ENCODE peak calls at places on chromosomes 16 and 17, in seven cellular contexts. P is uterus, X is ovary, U is endothelial cell of umbilical vein, A is HCT116, S is stomach, E is heart left ventricle. N is an unnamed sample. For H3K27me3, the result is how much of the 10 kb centered on the place peaks cover.

GRCh38 chr17:73639926-73640325 is 4.3 kb downstream of the SDK2 start:
- DNase-seq in P (no peak), X (no peak), U (no peak), A (no peak), S (peak), E (no peak), N (no peak)

GRCh38 chr16:86196687-86197391 is 297.9 kb downstream of the IRF8 start:
- DNase-seq in P (no peak), X (no peak), U (no peak), A (no peak), S (no peak), E (no peak), N (no peak)

GRCh38 chr17:30530346-30531025 is 53.3 kb downstream of the GOSR1 start:
- DNase-seq in P (no peak), X (no peak), U (peak), A (no peak), S (no peak), E (no peak), N (no peak)

GRCh38 chr17:39573447-39574298 is 34.0 kb downstream of the NEUROD2 start:
- DNase-seq in P (peak), X (peak), U (peak), A (peak), S (peak), E (peak), N (peak)

GRCh38 chr17:55702150-55702549 is 20.5 kb downstream of the TMEM100 start:
- DNase-seq in P (no peak), X (no peak), U (no peak), A (no peak), S (no peak), E (no peak), N (no peak)

GRCh38 chr16:85514601-85515318 is 98.4 kb upstream of the GSE1 start:
- DNase-seq in P (peak), X (peak), U (no peak), A (peak), S (peak), E (peak), N (no peak)

GRCh38 chr16:55437627-55438026 is 41.4 kb upstream of the MMP2 start:
- DNase-seq in P (no peak), X (no peak), U (no peak), A (no peak), S (no peak), E (no peak), N (no peak)

GRCh38 chr16:84925773-84926372 is 85.5 kb downstream of the ZDHHC7 start:
- DNase-seq in P (peak), X (no peak), U (no peak), A (no peak), S (no peak), E (no peak), N (no peak)

GRCh38 chr17:66830451-66830850 is 4.5 kb upstream of the CACNG5 start:
- DNase-seq in P (no peak), X (no peak), U (no peak), A (no peak), S (no peak), E (no peak), N (no peak)

GRCh38 chr17:61450641-61451537 is 1.3 kb upstream of the TBX4 start:
- DNase-seq in P (no peak), X (no peak), U (no peak), A (no peak), S (no peak), E (no peak), N (no peak)

GRCh38 chr16:84489141-84489540 is 15.3 kb downstream of the MEAK7 start:
- DNase-seq in P (no peak), X (no peak), U (no peak), A (no peak), S (no peak), E (no peak), N (no peak)

GRCh38 chr17:47188266-47188665 is 829 bp downstream of the CDC27 start:
- DNase-seq in P (no peak), X (no peak), U (peak), A (no peak), S (no peak), E (no peak), N (no peak)

GRCh38 chr16:68470461-68471150 is 22.3 kb upstream of the SMPD3 start:
- DNase-seq in P (no peak), X (no peak), U (no peak), A (no peak), S (no peak), E (peak), N (no peak)

GRCh38 chr17:12421646-12422306 is 243.9 kb upstream of the MYOCD start:
- DNase-seq in P (no peak), X (peak), U (no peak), A (no peak), S (no peak), E (no peak), N (no peak)

GRCh38 chr16:88008835-88009234 is 57.6 kb downstream of the BANP start:
- DNase-seq in P (no peak), X (no peak), U (no peak), A (no peak), S (no peak), E (no peak), N (no peak)

GRCh38 chr16:87161822-87162676 is 155.1 kb downstream of the C16orf95 start:
- DNase-seq in P (no peak), X (no peak), U (no peak), A (no peak), S (no peak), E (no peak), N (no peak)

GRCh38 chr17:34306466-34306865 is 12.8 kb upstream of the CCL8 start:
- DNase-seq in P (no peak), X (no peak), U (peak), A (no peak), S (no peak), E (no peak), N (no peak)

GRCh38 chr17:77963441-77963840 is 4.9 kb downstream of the TNRC6C start:
- DNase-seq in P (no peak), X (peak), U (peak), A (no peak), S (no peak), E (peak), N (peak)

GRCh38 chr17:76252040-76252954 is 12.0 kb upstream of the RNF157 start:
- DNase-seq in P (no peak), X (no peak), U (peak), A (no peak), S (peak), E (no peak), N (peak)

GRCh38 chr17:37802712-37803416 is 58.0 kb upstream of the HNF1B start:
- DNase-seq in P (no peak), X (no peak), U (no peak), A (no peak), S (peak), E (peak), N (no peak)

GRCh38 chr17:28839221-28839620 is 3.4 kb downstream of the FAM222B start:
- DNase-seq in P (no peak), X (no peak), U (peak), A (no peak), S (no peak), E (no peak), N (no peak)

GRCh38 chr17:65696739-65697394 is 135.4 kb upstream of the AXIN2 start:
- DNase-seq in P (no peak), X (peak), U (peak), A (no peak), S (no peak), E (no peak), N (no peak)

GRCh38 chr17:79026345-79027273 is 2.6 kb downstream of the C1QTNF1 start:
- DNase-seq in P (peak), X (peak), U (no peak), A (peak), S (peak), E (peak), N (peak)

GRCh38 chr16:11241480-11242204 is 14.4 kb downstream of the SOCS1 start:
- DNase-seq in P (no peak), X (no peak), U (no peak), A (no peak), S (no peak), E (no peak), N (no peak)

GRCh38 chr17:30232822-30233427 is 2.6 kb downstream of the SLC6A4 start:
- DNase-seq in P (no peak), X (no peak), U (no peak), A (no peak), S (no peak), E (no peak), N (no peak)

GRCh38 chr17:13462161-13462560 is 139.6 kb downstream of the HS3ST3A1 start:
- DNase-seq in P (no peak), X (no peak), U (no peak), A (no peak), S (no peak), E (peak), N (no peak)

GRCh38 chr17:59287452-59287851 is 44.0 kb upstream of the YPEL2 start:
- DNase-seq in P (no peak), X (no peak), U (peak), A (peak), S (no peak), E (no peak), N (no peak)

GRCh38 chr16:75836377-75837010 is 110.2 kb upstream of the CPHXL start:
- DNase-seq in P (no peak), X (no peak), U (no peak), A (no peak), S (no peak), E (no peak), N (no peak)

GRCh38 chr17:6420173-6420641 is 14.7 kb downstream of the AIPL1 start:
- DNase-seq in P (no peak), X (no peak), U (no peak), A (no peak), S (no peak), E (no peak), N (no peak)

GRCh38 chr16:88377961-88378360 is 4.8 kb upstream of the ZNF469 start:
- DNase-seq in P (no peak), X (no peak), U (no peak), A (no peak), S (no peak), E (peak), N (no peak)

GRCh38 chr17:75036643-75037268 is 10.0 kb downstream of the ATP5PD start:
- DNase-seq in P (peak), X (peak), U (peak), A (peak), S (peak), E (peak), N (peak)

GRCh38 chr17:5661486-5662125 is 77.3 kb upstream of the NLRP1 start:
- DNase-seq in P (no peak), X (no peak), U (no peak), A (no peak), S (no peak), E (no peak), N (no peak)

GRCh38 chr17:74145756-74146155 is 57.7 kb upstream of the RPL38 start:
- DNase-seq in P (no peak), X (no peak), U (no peak), A (no peak), S (no peak), E (no peak), N (no peak)

GRCh38 chr17:76543482-76544122 is 3.8 kb downstream of the PRCD start:
- DNase-seq in P (no peak), X (no peak), U (no peak), A (no peak), S (no peak), E (peak), N (no peak)

GRCh38 chr16:87667443-87667842 is 65.1 kb downstream of the JPH3 start:
- DNase-seq in P (no peak), X (no peak), U (no peak), A (no peak), S (no peak), E (no peak), N (no peak)

GRCh38 chr17:37683454-37683984 is 40.3 kb upstream of the DDX52 start:
- DNase-seq in P (no peak), X (no peak), U (no peak), A (no peak), S (no peak), E (no peak), N (no peak)

GRCh38 chr16:87321336-87322107 is 4.3 kb upstream of the C16orf95 start:
- DNase-seq in P (no peak), X (no peak), U (no peak), A (no peak), S (no peak), E (no peak), N (no peak)

GRCh38 chr16:71499775-71500364 is 10.7 kb upstream of the ZNF19 start:
- DNase-seq in P (no peak), X (no peak), U (peak), A (peak), S (no peak), E (no peak), N (no peak)

GRCh38 chr16:27179500-27180072 is 23.7 kb upstream of the KDM8 start:
- DNase-seq in P (peak), X (peak), U (peak), A (peak), S (peak), E (peak), N (peak)

GRCh38 chr17:35932576-35932975 is 2.0 kb upstream of the RDM1 start:
- DNase-seq in P (no peak), X (no peak), U (no peak), A (no peak), S (no peak), E (no peak), N (no peak)

GRCh38 chr17:35934760-35935159 is 4.2 kb upstream of the RDM1 start:
- DNase-seq in P (peak), X (no peak), U (no peak), A (no peak), S (no peak), E (no peak), N (no peak)

GRCh38 chr17:35931794-35932419 is 1.3 kb upstream of the RDM1 start:
- DNase-seq in P (peak), X (no peak), U (peak), A (no peak), S (no peak), E (peak), N (no peak)

DNA sequence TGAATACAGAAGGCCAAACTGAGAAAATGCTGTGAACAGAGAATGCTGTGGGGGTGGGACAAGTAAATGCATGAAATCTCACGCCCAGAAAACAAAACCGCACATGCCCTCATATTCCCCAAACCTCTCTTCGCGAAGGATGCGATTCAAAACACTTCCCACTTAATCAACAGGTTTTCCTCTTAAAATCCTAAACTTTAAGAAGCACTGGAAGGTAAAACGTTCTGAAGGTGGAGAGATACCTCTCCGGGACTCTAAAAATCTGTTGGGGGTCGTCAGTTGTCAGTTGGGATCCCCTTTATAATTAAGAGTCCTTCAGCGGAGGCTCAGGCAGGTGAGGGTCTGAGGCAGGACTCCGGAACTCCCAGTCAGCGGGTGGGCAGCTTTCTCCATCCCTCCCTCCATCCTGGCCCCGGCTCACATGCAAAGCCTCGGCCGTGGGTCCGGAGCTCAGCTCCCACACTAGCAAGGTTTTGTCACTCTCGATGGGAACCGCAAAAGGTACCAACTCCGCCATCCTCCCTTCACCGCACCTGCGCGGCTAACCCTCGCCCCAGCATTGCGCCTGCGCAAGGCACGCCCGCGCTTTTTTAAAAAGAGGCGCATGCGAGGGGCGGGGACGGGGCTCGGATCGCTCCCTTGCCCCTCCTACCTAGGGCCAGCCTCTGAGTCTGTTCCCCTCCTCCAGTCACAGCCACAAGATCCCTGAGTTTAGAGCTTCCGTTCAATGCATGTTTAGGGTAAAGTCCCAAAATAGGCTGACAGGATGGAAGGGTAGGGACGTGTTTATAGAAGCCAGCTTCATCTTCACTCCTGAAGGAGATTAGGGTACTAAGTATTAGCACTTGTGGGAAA is at the start of gene RDM1:
- DNase-seq in P (peak), X (no peak), U (peak), A (peak), S (peak), E (peak), N (peak)
- TF ChIP-seq POLR2A in P (no peak), X (no peak), U (no peak), A (peak), S (no peak), E (no peak), N (no peak)

DNA sequence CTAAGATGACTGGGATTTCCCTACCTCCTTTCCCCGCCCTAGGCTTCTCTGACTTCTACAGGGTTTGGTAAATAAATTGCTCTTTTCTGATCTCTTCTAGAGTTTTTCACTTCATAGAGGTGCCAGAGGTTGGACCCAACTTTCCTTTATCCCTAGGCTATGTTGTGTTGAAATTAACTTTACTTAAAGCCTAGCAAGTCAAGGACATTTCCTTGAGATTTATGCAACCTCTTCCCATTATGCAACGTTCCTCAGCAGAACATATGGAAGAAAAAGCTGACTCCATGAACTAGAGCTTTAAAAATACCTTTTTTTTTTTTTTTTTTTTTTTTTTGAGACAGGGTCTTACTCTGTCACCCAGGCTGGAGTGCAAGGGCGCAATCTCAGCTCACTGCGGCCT is 15.5 kb downstream of the MPO start:
- DNase-seq in P (no peak), X (no peak), U (no peak), A (no peak), S (no peak), E (no peak), N (no peak)
- H3K27me3 ChIP-seq in P (under half), X (under half), U (under half), A (half or more), S (under half), E (under half), N (under half)

GRCh38 chr17:2123467-2124251 is 68.8 kb downstream of the HIC1 start:
- DNase-seq in P (no peak), X (peak), U (peak), A (no peak), S (no peak), E (peak), N (no peak)
- TF ChIP-seq POLR2A in P (no peak), X (no peak), U (no peak), A (no peak), S (no peak), E (no peak), N (no peak)

DNA sequence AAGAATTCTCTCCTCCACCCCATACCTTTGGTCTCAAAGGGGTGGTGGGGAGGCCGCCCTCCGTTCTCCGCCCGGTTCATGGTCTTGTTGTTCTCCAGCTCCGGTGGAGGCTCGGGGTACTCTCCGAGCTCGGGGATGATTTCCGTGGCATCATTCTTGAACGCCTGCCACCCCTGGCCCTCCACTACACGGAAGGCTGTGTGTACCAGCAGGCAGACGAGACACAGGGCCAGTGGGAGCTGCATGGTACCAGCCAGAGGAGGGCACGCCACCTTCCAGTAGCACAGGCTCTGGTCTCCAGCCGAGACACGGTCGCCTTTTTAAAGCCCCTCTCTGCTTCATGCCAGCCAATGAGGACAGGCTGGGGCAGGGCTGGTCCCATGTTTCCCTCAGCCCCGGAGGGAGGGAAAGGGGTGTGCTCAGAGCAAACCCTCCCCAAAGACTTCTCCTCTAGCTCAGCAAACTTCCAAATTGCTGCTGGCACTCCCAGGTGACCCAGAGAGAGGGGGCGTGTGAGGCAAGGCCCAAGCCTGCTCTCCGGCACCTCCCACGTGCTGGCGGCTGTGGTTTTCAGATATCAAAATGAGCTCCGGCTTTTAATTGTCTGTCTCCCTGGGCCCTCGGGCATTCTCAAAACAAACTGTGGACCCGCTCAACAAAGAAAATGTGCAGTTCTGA is at the start of gene SOST:
- DNase-seq in P (no peak), X (no peak), U (no peak), A (no peak), S (no peak), E (no peak), N (no peak)
- H3K27me3 ChIP-seq in P (under half), X (under half), U (under half), A (under half), S (under half), E (under half), N (under half)

GRCh38 chr17:7479389-7480192 is at the start of gene ZBTB4:
- DNase-seq in P (peak), X (peak), U (peak), A (no peak), S (peak), E (peak), N (peak)
- TF ChIP-seq POLR2A in P (peak), X (peak), U (no peak), A (no peak), S (no peak), E (peak), N (peak)

GRCh38 chr17:40615989-40616476 is 31.6 kb downstream of the SMARCE1 start:
- DNase-seq in P (no peak), X (no peak), U (no peak), A (no peak), S (no peak), E (no peak), N (no peak)

GRCh38 chr17:40613755-40614154 is 33.9 kb downstream of the SMARCE1 start:
- DNase-seq in P (no peak), X (no peak), U (no peak), A (no peak), S (no peak), E (no peak), N (no peak)

GRCh38 chr17:40616592-40616991 is 31.0 kb downstream of the SMARCE1 start:
- DNase-seq in P (no peak), X (no peak), U (no peak), A (no peak), S (no peak), E (no peak), N (no peak)

GRCh38 chr17:40615295-40615988 is 32.2 kb downstream of the SMARCE1 start:
- DNase-seq in P (peak), X (peak), U (peak), A (peak), S (peak), E (no peak), N (peak)

GRCh38 chr17:40614431-40615294 is 33.0 kb downstream of the SMARCE1 start:
- DNase-seq in P (no peak), X (no peak), U (no peak), A (no peak), S (no peak), E (no peak), N (no peak)
- H3K27me3 ChIP-seq in P (under half), X (under half), U (under half), A (under half), S (under half), E (under half), N (under half)

GRCh38 chr16:81314603-81315270 is at the start of gene GAN:
- DNase-seq in P (peak), X (peak), U (peak), A (peak), S (peak), E (peak), N (peak)
- TF ChIP-seq POLR2A in P (peak), X (peak), U (peak), A (peak), S (no peak), E (peak), N (peak)

N was measured in Peyer's patch.